ENCODE peak calls at places on chromosome X, in nine cellular contexts. Y is breast epithelium, Q is spleen, K is H1, E is upper lobe of left lung, A is sigmoid colon, B is prostate gland, U is K562, T is stomach. P is an unnamed sample.

GRCh38 chrX:18701621-18702361 is 5.7 kb upstream of the PPEF1 start:
- DNase-seq in A (no peak), B (peak), Q (no peak), E (peak), Y (peak), U (no peak), T (peak), K (no peak), P (no peak)

GRCh38 chrX:29071525-29071924 is 484.3 kb downstream of the IL1RAPL1 start:
- DNase-seq in Q (no peak), E (no peak), B (no peak), U (no peak), K (no peak), A (no peak), Y (no peak), T (no peak), P (no peak)

GRCh38 chrX:10990418-10990817 is 120.7 kb upstream of the HCCS start:
- DNase-seq in Q (no peak), K (no peak), E (no peak), A (no peak), B (no peak), Y (no peak), T (no peak), U (no peak), P (no peak)

GRCh38 chrX:109760241-109760921 is 27.3 kb upstream of the ACSL4 start:
- DNase-seq in K (no peak), T (no peak), Y (no peak), B (no peak), Q (no peak), E (no peak), U (no peak), A (no peak), P (no peak)

GRCh38 chrX:102684772-102685520 is 27.3 kb upstream of the GPRASP2 start:
- DNase-seq in Y (no peak), A (no peak), Q (no peak), T (no peak), E (no peak), K (no peak), B (no peak), U (no peak), P (no peak)

GRCh38 chrX:39559229-39559628 is 538.5 kb downstream of the BCOR start:
- DNase-seq in Q (no peak), A (no peak), K (no peak), E (no peak), Y (no peak), T (no peak), U (no peak), B (no peak), P (no peak)

GRCh38 chrX:140432328-140433025 is 72.4 kb downstream of the SOX3 start:
- DNase-seq in T (peak), Y (no peak), K (no peak), U (no peak), B (no peak), A (peak), Q (no peak), E (no peak), P (no peak)

GRCh38 chrX:94178145-94178790 is 504.3 kb downstream of the FAM133A start:
- DNase-seq in Y (no peak), A (no peak), E (no peak), T (no peak), K (no peak), U (no peak), B (no peak), Q (no peak), P (no peak)

GRCh38 chrX:17744896-17745523 is 7.7 kb downstream of the SCML1 start:
- DNase-seq in U (no peak), K (no peak), Y (no peak), B (no peak), E (no peak), A (no peak), T (no peak), Q (no peak), P (peak)

GRCh38 chrX:139766545-139766983 is 58.6 kb upstream of the MCF2 start:
- DNase-seq in K (no peak), U (no peak), B (no peak), T (no peak), E (no peak), Q (no peak), A (no peak), Y (no peak), P (no peak)

GRCh38 chrX:127621780-127622179 is 430.4 kb downstream of the ACTRT1 start:
- DNase-seq in Q (no peak), T (no peak), A (no peak), U (no peak), B (no peak), K (no peak), E (no peak), Y (no peak), P (no peak)

GRCh38 chrX:119693996-119694451 is 1.1 kb upstream of the SEPTIN6 start:
- DNase-seq in Y (no peak), Q (peak), B (no peak), U (no peak), E (no peak), T (no peak), K (no peak), A (no peak), P (peak)

GRCh38 chrX:40552768-40553167 is 28.0 kb upstream of the ATP6AP2 start:
- DNase-seq in Q (no peak), A (no peak), E (no peak), B (no peak), T (no peak), Y (no peak), K (no peak), U (no peak), P (no peak)

GRCh38 chrX:119899125-119899524 is 3.4 kb downstream of the AKAP14 start:
- DNase-seq in A (no peak), E (no peak), K (no peak), T (no peak), B (no peak), U (no peak), Y (no peak), Q (no peak), P (no peak)

GRCh38 chrX:11401966-11402365 is 108.8 kb downstream of the AMELX start:
- DNase-seq in Q (no peak), K (no peak), E (no peak), Y (no peak), U (no peak), A (no peak), B (no peak), T (no peak), P (no peak)

GRCh38 chrX:120819126-120819525 is 56.5 kb downstream of the CT47B1 start:
- DNase-seq in E (no peak), Y (no peak), T (no peak), U (no peak), A (no peak), Q (no peak), K (no peak), B (no peak), P (no peak)

GRCh38 chrX:48451708-48452107 is 18.4 kb downstream of the SLC38A5 start:
- DNase-seq in U (no peak), T (no peak), Q (no peak), K (no peak), A (no peak), B (no peak), Y (no peak), E (no peak), P (no peak)

GRCh38 chrX:134715930-134716619 is 57.8 kb upstream of the PLAC1 start:
- DNase-seq in Y (no peak), K (no peak), B (no peak), U (no peak), A (no peak), T (no peak), Q (no peak), E (no peak), P (peak)

GRCh38 chrX:28585767-28586166 is 1.5 kb upstream of the IL1RAPL1 start:
- DNase-seq in K (no peak), E (no peak), Y (no peak), Q (no peak), U (no peak), A (no peak), T (no peak), B (no peak), P (no peak)

GRCh38 chrX:110204986-110205385 is 112.9 kb downstream of the AMMECR1 start:
- DNase-seq in Y (no peak), Q (no peak), T (no peak), E (no peak), K (no peak), B (no peak), A (no peak), U (no peak), P (no peak)

GRCh38 chrX:31717474-31717873 is 645.6 kb upstream of the FTHL17 start:
- DNase-seq in E (no peak), Y (no peak), A (no peak), Q (no peak), B (no peak), U (no peak), K (no peak), T (no peak), P (no peak)

GRCh38 chrX:49186125-49187027 is at the start of gene PRICKLE3:
- DNase-seq in Y (peak), U (peak), Q (peak), E (peak), B (peak), K (no peak), T (peak), A (peak), P (peak)

GRCh38 chrX:94600077-94600476 is 926.1 kb downstream of the FAM133A start:
- DNase-seq in E (peak), K (no peak), A (no peak), Y (no peak), T (no peak), B (no peak), Q (no peak), U (no peak), P (no peak)

GRCh38 chrX:149830192-149830873 is 48.6 kb downstream of the MAGEA9 start:
- DNase-seq in K (no peak), A (no peak), E (no peak), Q (no peak), T (no peak), Y (no peak), B (no peak), U (no peak), P (peak)

GRCh38 chrX:142994988-142995387 is 30.7 kb upstream of the SPANXN4 start:
- DNase-seq in T (no peak), E (no peak), U (no peak), B (no peak), K (no peak), A (no peak), Q (no peak), Y (no peak), P (no peak)

GRCh38 chrX:9885150-9885549 is 82.0 kb upstream of the CLDN34 start:
- DNase-seq in T (peak), E (peak), A (no peak), Q (peak), Y (no peak), K (no peak), U (peak), B (peak), P (peak)

GRCh38 chrX:81120270-81120935 is 81.3 kb downstream of the HMGN5 start:
- DNase-seq in Q (no peak), K (no peak), T (no peak), U (no peak), B (peak), E (no peak), Y (no peak), A (no peak), P (no peak)

GRCh38 chrX:23493941-23494374 is 159.3 kb downstream of the PTCHD1 start:
- DNase-seq in Q (no peak), K (no peak), E (no peak), A (no peak), T (peak), B (no peak), U (no peak), Y (no peak), P (no peak)

GRCh38 chrX:41491267-41492004 is 44.3 kb downstream of the NYX start:
- DNase-seq in U (no peak), Q (no peak), T (no peak), B (no peak), K (no peak), A (peak), Y (no peak), E (peak), P (peak)

GRCh38 chrX:97311066-97311778 is 427.5 kb downstream of the RPA4 start:
- DNase-seq in K (no peak), U (no peak), Y (no peak), T (no peak), Q (peak), B (no peak), E (no peak), A (no peak), P (peak)

GRCh38 chrX:104156630-104157529 is at the start of gene SLC25A53:
- DNase-seq in B (peak), U (peak), E (peak), A (peak), Q (peak), T (peak), K (peak), Y (peak), P (peak)

DNA sequence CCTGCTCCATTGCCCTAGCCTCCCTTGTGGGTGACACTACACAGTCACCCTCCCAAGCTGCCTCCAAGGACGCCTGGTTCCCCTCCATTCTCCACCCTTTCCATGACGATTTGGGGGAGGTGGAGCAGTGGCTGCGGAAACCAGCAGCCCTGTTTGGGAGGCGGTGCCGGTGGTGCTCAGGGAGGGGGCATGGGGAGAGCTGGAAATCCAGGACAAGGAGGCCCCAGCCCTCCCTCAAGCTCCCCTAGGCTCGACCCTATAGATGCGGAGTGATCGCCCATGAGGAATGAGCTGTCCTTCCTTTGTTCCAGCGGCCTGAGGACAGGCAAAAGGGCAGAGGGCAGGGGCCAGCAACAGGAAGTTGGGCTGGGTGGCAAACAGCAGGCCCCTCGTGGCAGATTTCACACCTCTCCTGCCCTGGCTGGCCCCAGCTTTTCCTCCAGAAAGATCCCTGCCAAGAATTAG is 3.6 kb upstream of the RENBP start:
- DNase-seq in T (no peak), K (no peak), Y (no peak), Q (no peak), B (no peak), A (no peak), E (no peak), U (no peak), P (no peak)
- H3K27ac ChIP-seq in T (peak), K (peak), Y (no peak), Q (peak), B (no peak), A (peak), E (peak), U (peak), P (peak)

DNA sequence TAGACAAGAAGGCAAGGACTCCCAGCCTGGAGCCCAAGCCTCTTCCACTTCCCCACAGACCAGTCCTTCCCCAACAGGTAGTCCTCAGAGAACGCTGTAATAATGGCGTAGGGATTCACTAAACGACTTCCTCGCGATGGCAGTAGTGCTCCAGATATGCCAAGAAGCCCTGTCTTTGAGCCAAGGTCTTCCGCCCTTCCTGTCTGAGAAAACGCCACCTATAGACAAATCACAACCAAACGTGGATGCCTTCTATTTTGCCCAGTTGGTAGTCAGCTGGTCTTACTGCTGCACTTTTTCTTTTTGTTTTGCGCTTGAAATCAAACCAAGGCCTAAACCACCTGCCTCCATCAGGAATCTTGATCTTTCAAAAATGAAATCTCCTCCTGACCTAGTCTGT is 203.3 kb downstream of the OR13H1 start:
- DNase-seq in A (peak), T (peak), U (no peak), Q (peak), B (no peak), Y (no peak), E (peak), K (no peak), P (no peak)
- H3K4me3 ChIP-seq in A (peak), T (peak), U (no peak), Q (peak), B (no peak), Y (peak), E (peak), K (no peak), P (no peak)

GRCh38 chrX:13130776-13131175 is 86.4 kb upstream of the FAM9C start:
- DNase-seq in Q (no peak), U (no peak), E (no peak), B (no peak), Y (no peak), T (no peak), A (no peak), K (no peak), P (no peak)

GRCh38 chrX:13126785-13127184 is 82.4 kb upstream of the FAM9C start:
- DNase-seq in U (no peak), K (no peak), Y (no peak), B (no peak), A (no peak), Q (no peak), E (no peak), T (no peak), P (no peak)

GRCh38 chrX:13125188-13125587 is 80.8 kb upstream of the FAM9C start:
- DNase-seq in A (no peak), E (no peak), K (no peak), B (no peak), Y (no peak), U (no peak), T (no peak), Q (no peak), P (no peak)

GRCh38 chrX:13131511-13132137 is 87.2 kb upstream of the FAM9C start:
- DNase-seq in B (no peak), E (peak), Y (no peak), A (no peak), K (no peak), T (no peak), U (no peak), Q (no peak), P (peak)

DNA sequence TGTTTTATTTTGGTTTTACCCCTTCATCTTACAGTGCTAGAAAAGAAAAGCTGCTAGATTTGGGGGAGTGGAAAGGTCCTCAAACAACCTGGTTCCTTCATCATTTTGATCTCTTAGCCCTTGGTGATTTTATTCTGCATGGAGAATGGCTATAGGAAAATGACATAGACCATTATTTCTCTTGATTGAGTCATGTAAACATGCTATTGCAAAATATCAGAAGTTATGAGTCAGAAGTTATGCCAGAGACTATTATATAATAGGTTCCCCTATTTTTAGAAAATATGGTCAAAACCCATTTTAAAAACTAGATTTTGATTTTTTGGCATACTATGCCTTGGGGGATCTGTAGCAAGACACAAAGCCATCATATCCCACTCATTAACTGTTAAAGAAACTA is 83.7 kb upstream of the FAM9C start:
- DNase-seq in B (no peak), K (no peak), Y (no peak), A (no peak), T (no peak), Q (no peak), U (no peak), E (no peak), P (no peak)
- TF ChIP-seq POLR2AphosphoS5 in B (no peak), K (no peak), Y (no peak), A (no peak), T (no peak), Q (no peak), U (no peak), E (no peak), P (no peak)

DNA sequence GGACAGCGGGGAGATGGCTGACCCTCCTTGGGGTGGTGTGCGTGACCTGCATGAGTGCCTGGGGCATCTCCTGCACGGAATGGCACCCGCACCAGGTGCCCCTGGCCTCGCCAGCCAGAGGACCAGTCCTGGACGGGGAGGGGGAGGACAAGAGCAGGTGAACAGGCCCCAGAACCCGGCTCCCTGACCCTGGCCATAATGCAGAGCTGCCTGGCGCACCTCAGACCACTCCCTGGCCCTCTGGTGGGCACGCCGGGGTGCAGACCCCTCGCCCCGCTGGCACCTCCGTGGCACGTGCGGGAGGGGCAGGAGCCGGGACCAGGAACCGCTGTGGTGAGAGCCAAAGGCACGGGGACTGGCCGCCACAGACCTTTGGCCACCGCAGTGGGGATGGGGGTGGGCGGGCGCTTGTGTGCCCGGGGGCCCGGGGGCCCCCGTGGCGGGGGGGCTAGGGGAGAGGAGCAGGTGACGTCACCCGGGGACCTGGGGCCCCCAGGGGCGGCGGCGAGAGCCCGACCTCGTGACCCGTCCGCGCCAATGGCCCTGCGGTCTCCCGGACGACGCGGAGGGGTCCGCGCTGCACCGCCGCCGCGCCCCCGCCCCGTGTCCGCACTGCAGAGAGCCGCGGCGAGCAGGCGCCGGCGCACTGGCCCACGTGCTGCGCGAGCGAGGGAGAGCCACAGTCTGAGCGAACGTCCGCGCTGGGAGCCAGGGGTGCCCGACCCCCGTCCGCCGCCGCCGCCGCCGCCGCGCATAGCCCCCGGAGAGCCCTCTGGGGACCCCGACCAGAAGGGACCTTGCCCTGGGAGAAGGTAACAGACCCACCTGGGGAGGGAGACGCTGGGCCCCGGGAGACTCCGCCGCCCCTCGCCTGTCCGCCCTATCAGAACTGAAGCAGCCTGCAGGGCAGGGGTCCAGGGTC is at the start of gene PNMA3:
- DNase-seq in U (peak), A (no peak), K (no peak), E (no peak), Y (no peak), T (no peak), B (no peak), Q (no peak), P (peak)
- H3K27ac ChIP-seq in U (no peak), A (no peak), K (no peak), E (no peak), Y (no peak), T (no peak), B (no peak), Q (no peak), P (no peak)

DNA sequence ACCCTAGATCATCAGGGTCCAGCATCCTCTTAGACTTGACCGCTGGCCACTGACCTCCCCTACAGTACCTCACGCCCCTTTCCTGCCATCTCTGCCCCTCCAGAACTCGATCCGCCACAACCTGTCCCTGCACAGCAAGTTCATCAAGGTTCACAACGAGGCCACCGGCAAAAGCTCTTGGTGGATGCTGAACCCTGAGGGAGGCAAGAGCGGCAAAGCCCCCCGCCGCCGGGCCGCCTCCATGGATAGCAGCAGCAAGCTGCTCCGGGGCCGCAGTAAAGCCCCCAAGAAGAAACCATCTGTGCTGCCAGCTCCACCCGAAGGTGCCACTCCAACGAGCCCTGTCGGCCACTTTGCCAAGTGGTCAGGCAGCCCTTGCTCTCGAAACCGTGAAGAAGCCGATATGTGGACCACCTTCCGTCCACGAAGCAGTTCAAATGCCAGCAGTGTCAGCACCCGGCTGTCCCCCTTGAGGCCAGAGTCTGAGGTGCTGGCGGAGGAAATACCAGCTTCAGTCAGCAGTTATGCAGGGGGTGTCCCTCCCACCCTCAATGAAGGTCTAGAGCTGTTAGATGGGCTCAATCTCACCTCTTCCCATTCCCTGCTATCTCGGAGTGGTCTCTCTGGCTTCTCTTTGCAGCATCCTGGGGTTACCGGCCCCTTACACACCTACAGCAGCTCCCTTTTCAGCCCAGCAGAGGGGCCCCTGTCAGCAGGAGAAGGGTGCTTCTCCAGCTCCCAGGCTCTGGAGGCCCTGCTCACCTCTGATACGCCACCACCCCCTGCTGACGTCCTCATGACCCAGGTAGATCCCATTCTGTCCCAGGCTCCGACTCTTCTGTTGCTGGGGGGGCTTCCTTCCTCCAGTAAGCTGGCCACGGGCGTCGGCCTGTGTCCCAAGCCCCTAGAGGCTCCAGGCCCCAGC is 5.2 kb downstream of the FOXO4 start:
- DNase-seq in U (peak), Y (no peak), A (no peak), T (no peak), K (no peak), B (no peak), Q (peak), E (no peak), P (no peak)
- H3K4me3 ChIP-seq in U (no peak), Y (no peak), A (no peak), T (no peak), K (no peak), B (no peak), Q (no peak), E (no peak), P (peak)